ENCODE peak calls at places on chromosomes 16 and 17, in five cellular contexts. U is A549, I is GM12878, Z is GM23338, B is HepG2. Y is an unnamed sample. For H3K4me1, the result is how much of the 10 kb centered on the place peaks cover.

GRCh38 chr17:64202683-64203430 is 60.2 kb downstream of the TEX2 start:
- DNase-seq in U (no peak), I (no peak), B (peak), Z (no peak), Y (no peak)

GRCh38 chr17:15399443-15399842 is 58.0 kb upstream of the TEKT3 start:
- DNase-seq in Z (no peak), B (no peak), U (no peak), I (no peak), Y (no peak)

GRCh38 chr17:19883537-19884215 is 15.9 kb upstream of the ULK2 start:
- DNase-seq in U (no peak), I (no peak), Z (no peak), B (no peak), Y (no peak)

GRCh38 chr17:4179071-4179470 is 36.1 kb downstream of the CYB5D2 start:
- DNase-seq in I (no peak), B (no peak), Z (no peak), U (no peak), Y (no peak)

GRCh38 chr16:1150511-1150982 is 2.4 kb upstream of the CACNA1H start:
- DNase-seq in B (peak), I (no peak), Z (peak), U (peak), Y (peak)

GRCh38 chr16:75351183-75351582 is 82.1 kb downstream of the CFDP1 start:
- DNase-seq in U (no peak), B (no peak), I (no peak), Z (no peak), Y (no peak)

GRCh38 chr17:42387221-42387657 is 1.0 kb downstream of the STAT3 start:
- DNase-seq in I (no peak), Z (no peak), U (no peak), B (peak), Y (peak)

GRCh38 chr17:40103742-40104095 is 3.3 kb upstream of the NR1D1 start:
- DNase-seq in I (no peak), Z (no peak), U (no peak), B (no peak), Y (no peak)

GRCh38 chr17:78896091-78896833 is 6.7 kb downstream of the CEP295NL start:
- DNase-seq in U (no peak), I (no peak), B (no peak), Z (no peak), Y (no peak)

GRCh38 chr17:80485846-80486245 is 9.4 kb upstream of the NPTX1 start:
- DNase-seq in B (no peak), I (no peak), Z (no peak), U (no peak), Y (no peak)

GRCh38 chr17:15662726-15663125 is 21.4 kb downstream of the TRIM16 start:
- DNase-seq in Z (no peak), U (no peak), I (no peak), B (no peak), Y (no peak)

GRCh38 chr16:74169687-74170522 is 126.7 kb upstream of the PSMD7 start:
- DNase-seq in B (no peak), U (peak), Z (no peak), I (no peak), Y (no peak)

GRCh38 chr17:75048396-75048933 is 1.4 kb downstream of the KCTD2 start:
- DNase-seq in U (no peak), B (no peak), Z (no peak), I (no peak), Y (no peak)

GRCh38 chr17:49738456-49739163 is 25.3 kb downstream of the FAM117A start:
- DNase-seq in I (no peak), B (no peak), U (no peak), Z (no peak), Y (no peak)

GRCh38 chr17:80859004-80859941 is 132.4 kb upstream of the CHMP6 start:
- DNase-seq in I (no peak), B (no peak), Z (peak), U (peak), Y (no peak)

GRCh38 chr17:19003966-19004600 is 481 bp downstream of the FAM83G start:
- DNase-seq in I (no peak), Z (peak), B (peak), U (peak), Y (peak)

GRCh38 chr16:75372236-75372856 is 61.0 kb downstream of the CFDP1 start:
- DNase-seq in B (no peak), U (no peak), Z (no peak), I (no peak), Y (no peak)

GRCh38 chr17:51585514-51586104 is 325.3 kb downstream of the UTP18 start:
- DNase-seq in B (peak), Z (peak), I (no peak), U (peak), Y (no peak)

GRCh38 chr17:67386965-67387551 is 10.0 kb downstream of the PITPNC1 start:
- DNase-seq in B (peak), I (no peak), U (peak), Z (peak), Y (peak)

GRCh38 chr17:794876-795275 is 12.7 kb downstream of the MRM3 start:
- DNase-seq in B (peak), U (peak), I (no peak), Z (peak), Y (peak)

GRCh38 chr16:89360760-89361435 is 129.5 kb downstream of the ANKRD11 start:
- DNase-seq in I (peak), U (no peak), Z (no peak), B (no peak), Y (no peak)

GRCh38 chr16:57185446-57185944 is 344 bp downstream of the PSME3IP1 start:
- DNase-seq in B (no peak), Z (peak), I (no peak), U (peak), Y (no peak)

GRCh38 chr17:72110953-72111339 is 9.9 kb upstream of the SOX9 start:
- DNase-seq in Z (no peak), U (no peak), I (no peak), B (no peak), Y (no peak)

GRCh38 chr16:31134091-31134571 is 1.4 kb downstream of the PRSS8 start:
- DNase-seq in I (no peak), Z (peak), U (no peak), B (no peak), Y (peak)

GRCh38 chr16:87233928-87234327 is 83.3 kb downstream of the C16orf95 start:
- DNase-seq in I (no peak), Z (peak), B (peak), U (peak), Y (peak)

GRCh38 chr16:88681084-88681680 is 5.1 kb downstream of the SNAI3 start:
- DNase-seq in U (peak), I (no peak), B (peak), Z (peak), Y (peak)

GRCh38 chr17:44269795-44270320 is 1.9 kb upstream of the SLC4A1 start:
- DNase-seq in U (no peak), I (no peak), B (no peak), Z (no peak), Y (no peak)

GRCh38 chr16:29310852-29311314 is 95.6 kb downstream of the NPIPB11 start:
- DNase-seq in B (peak), U (no peak), Z (no peak), I (no peak), Y (no peak)

GRCh38 chr16:55444754-55445485 is 34.1 kb upstream of the MMP2 start:
- DNase-seq in Z (no peak), B (no peak), U (no peak), I (peak), Y (no peak)

GRCh38 chr17:35373984-35374765 is 754 bp upstream of the SLFN11 start:
- DNase-seq in Z (peak), I (no peak), B (no peak), U (peak), Y (no peak)

GRCh38 chr17:385195-385835 is 32.7 kb upstream of the RPH3AL start:
- DNase-seq in Z (peak), U (peak), B (no peak), I (no peak), Y (no peak)

GRCh38 chr16:24520983-24521382 is 18.4 kb upstream of the RBBP6 start:
- DNase-seq in B (no peak), I (no peak), Z (no peak), U (no peak), Y (no peak)

GRCh38 chr17:46943511-46944393 is 20.8 kb downstream of the GOSR2 start:
- DNase-seq in Z (peak), U (no peak), B (peak), I (no peak), Y (peak)

GRCh38 chr17:28397275-28397674 is 8.7 kb downstream of the SLC46A1 start:
- DNase-seq in I (no peak), Z (no peak), U (no peak), B (no peak), Y (no peak)

GRCh38 chr16:50489187-50489586 is 59.0 kb upstream of the NKD1 start:
- DNase-seq in B (no peak), U (no peak), Z (no peak), I (no peak), Y (no peak)

GRCh38 chr16:50490828-50491227 is 57.4 kb upstream of the NKD1 start:
- DNase-seq in Z (peak), I (no peak), B (no peak), U (no peak), Y (no peak)

GRCh38 chr16:50494501-50495491 is 53.4 kb upstream of the NKD1 start:
- DNase-seq in U (no peak), Z (no peak), I (no peak), B (no peak), Y (no peak)

GRCh38 chr16:50487528-50487927 is 60.7 kb upstream of the NKD1 start:
- DNase-seq in Z (no peak), U (no peak), B (no peak), I (no peak), Y (no peak)

GRCh38 chr16:50491516-50491915 is 56.7 kb upstream of the NKD1 start:
- DNase-seq in U (no peak), Z (no peak), I (no peak), B (no peak), Y (no peak)
- TF ChIP-seq JUNB in U (no peak), Z (no peak), I (no peak), B (no peak), Y (no peak)

GRCh38 chr17:7841622-7842379 is 7.8 kb downstream of the KDM6B start:
- DNase-seq in I (no peak), B (peak), Z (peak), U (peak), Y (peak)
- H3K4me1 ChIP-seq in I (under half), B (under half), Z (under half), U (half or more), Y (half or more)

DNA sequence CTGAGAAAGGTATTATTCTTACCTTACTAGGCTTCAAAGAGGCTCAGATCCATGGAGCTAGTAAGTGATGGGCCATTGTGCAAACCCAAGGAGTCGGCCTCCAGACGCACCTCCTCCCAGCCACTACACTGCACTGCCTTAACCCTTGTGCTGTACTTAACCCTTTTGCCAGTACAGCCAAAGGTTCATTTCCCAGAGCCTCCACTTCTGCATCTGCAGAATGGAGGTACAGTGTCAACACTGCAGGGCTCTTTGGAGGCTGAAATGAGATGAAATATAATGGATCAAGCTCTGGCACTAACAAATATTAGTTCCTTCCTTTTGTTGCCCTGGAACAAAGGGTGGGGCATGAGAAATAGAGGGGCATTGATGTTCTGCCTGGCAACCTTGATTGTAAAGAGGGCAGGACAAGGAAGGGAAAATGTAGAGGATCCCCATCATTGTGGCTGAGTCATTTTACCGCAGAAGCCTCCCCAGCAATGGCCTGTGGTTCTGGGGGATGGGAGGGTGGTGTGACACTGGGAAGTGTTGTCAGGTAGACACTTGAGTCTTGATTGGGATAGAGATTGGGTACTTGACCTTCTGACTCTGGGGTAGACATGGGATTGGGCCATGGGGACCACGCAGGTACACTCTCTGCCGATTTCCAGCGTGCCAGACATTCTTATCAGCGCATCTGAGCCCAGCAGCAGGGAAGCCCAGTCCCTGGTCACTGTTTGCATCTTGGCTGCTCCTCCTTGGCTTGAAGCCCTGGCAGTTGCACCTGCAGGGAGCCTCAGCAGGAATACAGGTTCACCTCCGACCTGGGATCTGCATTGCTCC is 84.0 kb downstream of the MSI2 start:
- DNase-seq in I (no peak), Z (no peak), B (no peak), U (no peak), Y (peak)
- TF ChIP-seq JUNB in I (no peak), Z (no peak), B (no peak), U (no peak), Y (no peak)

DNA sequence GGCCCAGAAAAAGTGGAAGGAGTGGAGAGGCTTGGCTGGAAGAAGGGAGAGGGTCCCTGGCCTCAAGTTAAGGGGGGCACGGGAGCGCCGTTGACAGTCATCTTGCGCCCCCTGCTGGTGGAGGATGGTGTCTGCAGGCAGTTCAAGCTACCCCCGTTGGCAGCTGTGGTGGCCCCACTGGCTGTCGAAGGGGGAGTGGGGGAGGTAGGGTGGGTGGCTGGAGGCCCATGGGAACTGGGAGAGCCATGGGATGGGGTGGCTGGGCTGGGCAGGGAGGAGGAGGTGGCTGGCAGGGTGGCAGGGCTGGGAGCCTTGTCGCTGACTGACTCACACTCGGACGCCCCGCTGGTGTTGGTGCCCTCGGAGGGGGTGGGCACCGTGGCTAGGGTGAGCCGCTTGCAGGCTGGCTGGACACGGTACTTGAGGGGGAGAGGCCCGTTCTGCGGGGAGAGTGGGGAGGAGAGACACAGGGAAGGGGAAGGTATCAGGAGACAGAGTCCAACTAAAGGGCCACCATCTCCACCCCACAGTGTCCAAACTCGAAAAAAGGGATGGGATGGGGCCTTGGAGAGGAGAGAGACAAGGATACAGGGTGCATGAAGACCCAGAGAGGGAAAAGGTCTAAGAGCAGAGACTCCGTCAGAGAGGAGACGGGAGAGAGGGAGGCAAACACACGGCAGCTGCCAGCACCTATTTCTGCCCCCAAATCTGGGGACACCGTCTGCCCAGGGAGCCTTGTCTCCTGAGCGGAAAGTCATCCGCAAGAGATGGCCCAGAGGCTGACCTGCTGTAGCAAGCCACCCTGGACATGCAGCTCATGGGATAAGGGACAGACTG is 5.2 kb downstream of the CISD3 start:
- DNase-seq in B (peak), I (no peak), Z (peak), U (peak), Y (peak)
- H3K4me1 ChIP-seq in B (under half), I (under half), Z (under half), U (under half), Y (under half)

DNA sequence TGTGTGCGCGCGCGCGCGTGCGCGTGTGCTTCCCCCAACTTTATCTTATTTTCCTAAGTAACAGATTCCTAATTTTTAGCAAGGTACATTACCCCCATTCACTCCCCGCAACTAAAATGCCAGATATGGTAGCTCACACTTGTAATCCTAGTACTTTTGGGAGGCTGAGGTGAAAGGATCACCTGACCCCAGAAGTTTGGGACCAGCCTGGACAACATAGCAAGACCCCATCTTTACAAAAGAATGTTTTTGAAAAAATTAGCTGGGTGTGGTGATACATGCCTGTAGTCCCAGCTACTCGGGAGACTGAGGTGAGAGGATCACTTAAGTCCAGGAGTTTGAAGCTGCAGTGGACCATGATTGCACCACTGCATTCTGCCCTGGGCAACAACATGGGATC is 5.1 kb downstream of the BRD7 start:
- DNase-seq in Z (no peak), B (no peak), U (no peak), I (no peak), Y (no peak)
- TF ChIP-seq JUNB in Z (no peak), B (no peak), U (no peak), I (no peak), Y (no peak)

DNA sequence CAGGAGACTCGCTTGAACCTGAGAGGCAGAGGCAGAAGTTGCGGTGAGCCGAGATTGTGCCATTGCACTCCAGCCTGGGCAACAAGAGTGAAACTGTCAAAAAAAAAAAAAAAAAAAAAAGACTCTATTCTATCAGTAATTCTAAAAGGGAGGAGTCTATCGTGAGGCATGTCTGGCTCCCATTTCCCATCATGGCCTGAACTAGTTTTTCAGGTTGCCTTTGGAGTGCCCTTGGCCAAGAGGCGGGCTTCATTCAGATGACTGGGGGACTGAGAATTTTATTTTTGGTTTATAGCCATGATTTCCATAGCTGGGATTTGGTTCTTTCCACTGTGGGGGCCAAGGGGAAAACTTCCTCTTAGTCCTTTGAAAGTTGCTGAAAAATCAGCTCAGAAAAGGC is 3.5 kb upstream of the SNX29 start:
- DNase-seq in Z (no peak), U (no peak), B (no peak), I (no peak), Y (no peak)
- H3K4me1 ChIP-seq in Z (under half), U (under half), B (under half), I (under half), Y (under half)

DNA sequence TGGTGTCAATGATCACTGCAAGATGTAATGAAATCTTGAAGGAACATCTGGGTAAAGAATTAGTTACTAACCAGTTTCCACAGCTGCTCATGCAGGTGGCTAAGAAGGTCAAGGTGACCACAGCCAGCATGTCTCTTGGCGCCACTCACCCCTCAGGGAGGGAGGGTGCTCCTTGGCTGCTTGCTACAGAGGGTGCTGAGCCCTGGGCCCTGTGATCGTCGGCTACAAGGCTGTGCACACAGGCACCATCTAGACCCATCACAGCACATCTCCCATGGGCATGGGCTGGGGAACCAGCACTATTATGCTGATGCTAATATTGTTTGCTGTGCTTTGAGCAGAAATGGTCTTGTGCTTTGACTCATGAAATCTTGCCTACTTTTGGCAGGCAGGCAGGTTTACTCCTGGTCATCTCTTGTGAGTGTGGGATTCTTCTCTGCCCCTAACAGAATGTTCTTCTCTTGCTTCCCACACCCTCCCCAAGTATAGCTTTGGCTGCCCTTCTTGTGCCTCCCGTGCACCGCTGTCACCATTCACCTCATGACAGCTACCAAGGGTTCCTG is 36.4 kb downstream of the TXNDC11 start:
- DNase-seq in Z (no peak), U (no peak), B (no peak), I (no peak), Y (peak)
- TF ChIP-seq JUNB in Z (no peak), U (no peak), B (no peak), I (no peak), Y (no peak)

GRCh38 chr16:85002643-85003042 is 8.7 kb downstream of the ZDHHC7 start:
- DNase-seq in B (no peak), U (no peak), I (no peak), Z (no peak), Y (no peak)
- H3K4me1 ChIP-seq in B (half or more), U (half or more), I (under half), Z (under half), Y (half or more)